ENCODE peak calls at places on chromosomes 12 and 14, in four cellular contexts. Q is stomach, S is transverse colon, Y is HCT116. R is an unnamed sample.

GRCh38 chr14:56895154-56895553 is 84.9 kb upstream of the OTX2 start:
- DNase-seq in Q (no peak), S (no peak), Y (no peak), R (no peak)

GRCh38 chr14:54188036-54188666 is 208.7 kb upstream of the CDKN3 start:
- DNase-seq in Q (no peak), S (no peak), Y (no peak), R (no peak)

GRCh38 chr12:121893901-121894540 is 5.4 kb downstream of the PSMD9 start:
- DNase-seq in Q (peak), S (no peak), Y (no peak), R (no peak)

GRCh38 chr12:80352476-80352875 is 91.6 kb upstream of the PTPRQ start:
- DNase-seq in Q (no peak), S (no peak), Y (no peak), R (no peak)

GRCh38 chr14:34498684-34499412 is 36.8 kb upstream of the SPTSSA start:
- DNase-seq in Q (peak), S (peak), Y (peak), R (no peak)

GRCh38 chr14:95533391-95533821 is 1.4 kb upstream of the GLRX5 start:
- DNase-seq in Q (no peak), S (no peak), Y (no peak), R (no peak)

GRCh38 chr12:121765573-121765972 is 27.9 kb downstream of the RHOF start:
- DNase-seq in Q (no peak), S (no peak), Y (peak), R (no peak)

GRCh38 chr14:31047503-31047902 is 21.3 kb upstream of the STRN3 start:
- DNase-seq in Q (no peak), S (no peak), Y (no peak), R (no peak)

GRCh38 chr14:89255852-89256251 is 161.2 kb downstream of the FOXN3 start:
- DNase-seq in Q (no peak), S (no peak), Y (no peak), R (no peak)

GRCh38 chr12:12548713-12549112 is 13.9 kb downstream of the DUSP16 start:
- DNase-seq in Q (no peak), S (no peak), Y (no peak), R (no peak)

GRCh38 chr12:50222275-50222783 is 55.2 kb upstream of the CERS5 start:
- DNase-seq in Q (peak), S (peak), Y (peak), R (no peak)

GRCh38 chr12:9115731-9116689 is at the start of gene A2M:
- DNase-seq in Q (no peak), S (no peak), Y (no peak), R (no peak)

GRCh38 chr12:2360630-2361170 is 307.9 kb downstream of the CACNA1C start:
- DNase-seq in Q (no peak), S (no peak), Y (no peak), R (no peak)

GRCh38 chr12:76037130-76038105 is 5.8 kb upstream of the PHLDA1 start:
- DNase-seq in Q (no peak), S (no peak), Y (no peak), R (peak)

DNA sequence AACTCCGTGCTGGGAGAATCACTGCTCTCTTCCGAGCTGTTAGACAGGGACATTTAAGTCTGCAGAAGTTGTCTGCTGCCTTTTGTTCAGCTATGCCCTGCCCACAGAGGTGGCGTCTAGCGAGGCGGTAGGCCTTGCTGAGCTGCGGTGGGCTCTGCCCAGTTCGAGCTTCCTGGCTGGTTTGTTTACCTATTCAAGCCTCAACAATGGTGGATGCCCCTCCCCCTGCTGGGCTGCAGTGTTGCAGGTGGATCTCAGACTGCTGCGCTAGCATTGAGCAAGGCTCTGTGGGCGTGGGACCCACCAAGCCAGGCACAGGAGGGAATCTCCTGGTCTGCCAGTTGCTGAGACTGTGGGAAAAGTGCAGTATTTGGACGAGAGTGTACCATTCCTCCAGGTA is 43.7 kb downstream of the GPR137C start:
- DNase-seq in Q (no peak), S (no peak), Y (no peak), R (no peak)
- TF ChIP-seq POLR2AphosphoS5 in Q (no peak), S (no peak), Y (no peak), R (no peak)

DNA sequence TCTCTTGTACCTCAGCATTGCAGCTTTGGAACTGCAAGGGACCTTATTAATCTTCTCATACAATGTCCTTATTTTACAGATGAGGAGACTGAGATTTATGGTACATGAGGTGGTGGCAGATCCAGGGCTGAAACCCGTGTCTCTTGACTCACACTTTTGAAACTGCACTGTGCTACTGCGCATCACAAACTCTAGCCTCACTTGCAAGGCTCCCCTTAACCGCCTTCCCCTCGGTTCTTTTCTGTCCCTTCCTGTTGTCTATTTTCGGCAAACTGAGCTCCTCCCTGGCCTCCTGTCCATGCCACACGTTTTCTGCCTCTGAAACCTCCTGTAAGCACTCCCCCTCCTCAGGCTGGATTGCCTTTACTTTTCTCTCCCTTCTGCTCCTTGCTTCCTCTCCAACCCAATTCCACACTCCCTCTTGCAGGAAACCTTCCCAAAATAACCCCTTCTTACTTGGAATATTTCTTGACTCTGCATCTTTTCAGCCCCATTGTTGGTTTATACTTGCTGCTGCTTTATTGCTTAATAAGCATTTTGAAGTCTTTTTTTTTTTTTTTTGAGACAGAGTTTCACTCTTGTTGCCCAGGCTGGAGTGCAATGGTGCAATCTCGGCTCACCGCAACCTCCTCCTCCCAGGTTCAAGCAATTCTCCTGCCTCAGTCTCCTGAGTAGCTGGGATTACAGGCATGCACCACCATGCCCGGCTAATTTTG is 72.4 kb upstream of the CISTR start:
- DNase-seq in Q (no peak), S (no peak), Y (no peak), R (no peak)
- TF ChIP-seq POLR2AphosphoS5 in Q (no peak), S (no peak), Y (no peak), R (no peak)

GRCh38 chr14:24160499-24160849 is 591 bp upstream of the IRF9 start:
- DNase-seq in Q (no peak), S (no peak), Y (no peak), R (no peak)

GRCh38 chr14:24155100-24155499 is 6.0 kb upstream of the IRF9 start:
- DNase-seq in Q (no peak), S (no peak), Y (no peak), R (no peak)

GRCh38 chr14:24159777-24160498 is 1.1 kb upstream of the IRF9 start:
- DNase-seq in Q (no peak), S (no peak), Y (no peak), R (no peak)

GRCh38 chr14:24156840-24157239 is 4.2 kb upstream of the IRF9 start:
- DNase-seq in Q (no peak), S (no peak), Y (no peak), R (no peak)

GRCh38 chr14:24157331-24157730 is 3.7 kb upstream of the IRF9 start:
- DNase-seq in Q (no peak), S (no peak), Y (no peak), R (no peak)
- TF ChIP-seq POLR2AphosphoS5 in Q (no peak), S (no peak), Y (no peak), R (no peak)

DNA sequence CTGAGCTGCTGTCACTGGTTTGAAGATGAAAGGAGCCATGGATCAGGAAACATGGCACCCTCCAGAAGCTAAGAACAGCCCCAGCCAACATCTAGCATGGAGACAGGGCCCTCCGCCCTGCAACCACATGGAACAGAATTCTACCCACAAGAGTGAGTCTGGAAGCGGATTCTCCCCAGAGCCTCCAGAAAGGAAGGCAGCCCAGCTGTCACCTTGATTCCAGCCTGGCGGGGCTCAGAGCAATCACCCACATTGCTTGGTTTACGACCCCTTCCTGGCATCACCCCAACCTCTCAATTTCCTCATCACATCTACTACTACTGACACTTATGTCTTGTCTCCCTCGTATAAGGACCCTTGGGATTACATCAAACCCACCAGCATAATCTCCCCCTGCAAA is 38.5 kb downstream of the OAS2 start:
- DNase-seq in Q (no peak), S (no peak), Y (no peak), R (no peak)
- TF ChIP-seq POLR2AphosphoS5 in Q (no peak), S (no peak), Y (no peak), R (no peak)

GRCh38 chr12:32609966-32610365 is 69.1 kb upstream of the DNM1L start:
- DNase-seq in Q (no peak), S (no peak), Y (no peak), R (no peak)

GRCh38 chr12:32615441-32615840 is 63.7 kb upstream of the DNM1L start:
- DNase-seq in Q (no peak), S (peak), Y (no peak), R (no peak)

GRCh38 chr12:32617549-32617948 is 61.6 kb upstream of the DNM1L start:
- DNase-seq in Q (no peak), S (no peak), Y (no peak), R (no peak)

GRCh38 chr12:32612658-32613614 is 66.2 kb upstream of the DNM1L start:
- DNase-seq in Q (no peak), S (no peak), Y (no peak), R (no peak)

GRCh38 chr12:32611986-32612385 is 67.1 kb upstream of the DNM1L start:
- DNase-seq in Q (no peak), S (no peak), Y (no peak), R (no peak)
- TF ChIP-seq POLR2AphosphoS5 in Q (no peak), S (no peak), Y (no peak), R (no peak)

GRCh38 chr14:75293920-75294648 is 15.5 kb downstream of the FOS start:
- DNase-seq in Q (peak), S (peak), Y (peak), R (no peak)
- TF ChIP-seq POLR2AphosphoS5 in Q (peak), S (peak), Y (peak), R (no peak)

GRCh38 chr12:113436586-113436985 is 14.4 kb downstream of the SDSL start:
- DNase-seq in Q (no peak), S (no peak), Y (no peak), R (no peak)
- TF ChIP-seq POLR2AphosphoS5 in Q (no peak), S (no peak), Y (no peak), R (no peak)

GRCh38 chr14:104970231-104971068 is 7.7 kb downstream of the AHNAK2 start:
- DNase-seq in Q (peak), S (peak), Y (peak), R (no peak)
- TF ChIP-seq POLR2AphosphoS5 in Q (peak), S (peak), Y (peak), R (no peak)